ENCODE peak calls at places on chromosomes 11 and 22, in five cellular contexts. T, I, F, W and G are unnamed samples.

GRCh38 chr22:40462195-40462988 is 92.0 kb downstream of the SGSM3 start:
- DNase-seq in W (peak; percentile 15), I (no peak), F (no peak), T (peak; percentile 11), G (no peak)

GRCh38 chr22:39243443-39244072 is 1.2 kb downstream of the PDGFB start:
- DNase-seq in W (no peak), F (no peak), T (peak; percentile 54), I (no peak), G (no peak)

GRCh38 chr11:76592025-76592914 is 78.3 kb downstream of the LRRC32 start:
- DNase-seq in F (no peak), I (no peak), T (no peak), W (no peak), G (no peak)

GRCh38 chr11:117538731-117539130 is 211.1 kb downstream of the CEP164 start:
- DNase-seq in I (no peak), W (no peak), F (no peak), T (no peak), G (no peak)

GRCh38 chr22:37079668-37080171 is 28.2 kb downstream of the KCTD17 start:
- DNase-seq in I (no peak), F (no peak), T (peak; percentile 88), W (peak; percentile 93), G (no peak)

GRCh38 chr11:66291706-66292542 is at the start of gene TMEM151A:
- DNase-seq in W (no peak), I (no peak), T (no peak), F (no peak), G (no peak)

GRCh38 chr11:82701847-82702520 is 31.7 kb downstream of the FAM181B start:
- DNase-seq in F (peak; percentile 35), W (no peak), T (peak; percentile 1), I (peak; percentile 50), G (no peak)

GRCh38 chr11:59171508-59172322 is at the start of gene DTX4:
- DNase-seq in F (peak; percentile 83), I (peak; percentile 82), W (peak; percentile 81), T (peak; percentile 86), G (peak; percentile 17)

GRCh38 chr11:17722000-17722643 is 2.8 kb downstream of the MYOD1 start:
- DNase-seq in W (no peak), F (peak; percentile 35), T (no peak), I (no peak), G (no peak)

GRCh38 chr11:122723576-122723975 is 68.1 kb downstream of the UBASH3B start:
- DNase-seq in T (no peak), I (no peak), W (no peak), F (no peak), G (no peak)